ENCODE peak calls at places on chromosome 22, in four cellular contexts. One of them, this sample, is unnamed.

GRCh38 chr22:50507421-50507990 is at the start of gene LMF2:
- DNase-seq in stomach: peak
- DNase-seq in heart left ventricle: peak
- DNase-seq in right lobe of liver: peak
- DNase-seq in this sample: peak

GRCh38 chr22:48086246-48086645 is 1323.8 kb downstream of the TBC1D22A start:
- DNase-seq in heart left ventricle: no peak
- DNase-seq in stomach: no peak
- DNase-seq in right lobe of liver: no peak
- DNase-seq in this sample: no peak

GRCh38 chr22:17842386-17842785 is 68.1 kb upstream of the BID start:
- DNase-seq in heart left ventricle: no peak
- DNase-seq in right lobe of liver: peak
- DNase-seq in stomach: peak
- DNase-seq in this sample: peak

GRCh38 chr22:26888887-26889286 is 231.5 kb downstream of the MIAT start:
- DNase-seq in stomach: no peak
- DNase-seq in heart left ventricle: no peak
- DNase-seq in right lobe of liver: no peak
- DNase-seq in this sample: no peak

GRCh38 chr22:43820671-43821305 is 8.7 kb upstream of the EFCAB6 start:
- DNase-seq in stomach: no peak
- DNase-seq in right lobe of liver: no peak
- DNase-seq in heart left ventricle: peak
- DNase-seq in this sample: no peak

GRCh38 chr22:48968201-48968959 is 859.3 kb downstream of the BRD1 start:
- DNase-seq in stomach: peak
- DNase-seq in heart left ventricle: peak
- DNase-seq in right lobe of liver: peak
- DNase-seq in this sample: peak

GRCh38 chr22:31969789-31970489 is 25.6 kb downstream of the YWHAH start:
- DNase-seq in heart left ventricle: peak
- DNase-seq in right lobe of liver: peak
- DNase-seq in stomach: peak
- DNase-seq in this sample: peak

GRCh38 chr22:39960791-39961746 is 872 bp downstream of the TMA7B start:
- DNase-seq in heart left ventricle: no peak
- DNase-seq in stomach: peak
- DNase-seq in right lobe of liver: no peak
- DNase-seq in this sample: peak

GRCh38 chr22:49701380-49702067 is 126.1 kb downstream of the BRD1 start:
- DNase-seq in right lobe of liver: no peak
- DNase-seq in stomach: no peak
- DNase-seq in heart left ventricle: no peak
- DNase-seq in this sample: no peak

GRCh38 chr22:42745118-42745517 is 24.4 kb upstream of the A4GALT start:
- DNase-seq in right lobe of liver: no peak
- DNase-seq in heart left ventricle: no peak
- DNase-seq in stomach: no peak
- DNase-seq in this sample: no peak

GRCh38 chr22:42769574-42770447 is 49.1 kb upstream of the A4GALT start:
- DNase-seq in right lobe of liver: no peak
- DNase-seq in heart left ventricle: peak
- DNase-seq in stomach: peak
- DNase-seq in this sample: peak

GRCh38 chr22:42624551-42625106 is 9.9 kb upstream of the POLDIP3 start:
- DNase-seq in stomach: no peak
- DNase-seq in right lobe of liver: no peak
- DNase-seq in heart left ventricle: no peak
- DNase-seq in this sample: no peak

GRCh38 chr22:18119409-18120110 is 9.0 kb downstream of the TUBA8 start:
- DNase-seq in right lobe of liver: no peak
- DNase-seq in stomach: peak
- DNase-seq in heart left ventricle: peak
- DNase-seq in this sample: no peak

GRCh38 chr22:49435596-49435995 is 392.1 kb downstream of the BRD1 start:
- DNase-seq in stomach: no peak
- DNase-seq in heart left ventricle: no peak
- DNase-seq in right lobe of liver: no peak
- DNase-seq in this sample: no peak

GRCh38 chr22:49726022-49726681 is 101.5 kb downstream of the BRD1 start:
- DNase-seq in right lobe of liver: no peak
- DNase-seq in stomach: no peak
- DNase-seq in heart left ventricle: no peak
- DNase-seq in this sample: no peak

GRCh38 chr22:45008853-45009751 is 703 bp downstream of the PHF21B start:
- DNase-seq in right lobe of liver: no peak
- DNase-seq in heart left ventricle: no peak
- DNase-seq in stomach: no peak
- DNase-seq in this sample: no peak

GRCh38 chr22:31150615-31151014 is 9.4 kb upstream of the RNF185 start:
- DNase-seq in stomach: no peak
- DNase-seq in right lobe of liver: no peak
- DNase-seq in heart left ventricle: no peak
- DNase-seq in this sample: no peak

GRCh38 chr22:30881361-30882180 is 87.0 kb downstream of the MORC2 start:
- DNase-seq in stomach: peak
- DNase-seq in heart left ventricle: peak
- DNase-seq in right lobe of liver: peak
- DNase-seq in this sample: peak

GRCh38 chr22:38481162-38481870 is 13.4 kb downstream of the KDELR3 start:
- DNase-seq in heart left ventricle: no peak
- DNase-seq in stomach: no peak
- DNase-seq in right lobe of liver: no peak
- DNase-seq in this sample: no peak

GRCh38 chr22:38485783-38486182 is 17.9 kb downstream of the KDELR3 start:
- DNase-seq in stomach: no peak
- DNase-seq in right lobe of liver: peak
- DNase-seq in heart left ventricle: no peak
- DNase-seq in this sample: no peak

GRCh38 chr22:38481871-38482332 is 14.0 kb downstream of the KDELR3 start:
- DNase-seq in right lobe of liver: no peak
- DNase-seq in stomach: no peak
- DNase-seq in heart left ventricle: no peak
- DNase-seq in this sample: no peak

GRCh38 chr22:38484244-38484643 is 16.3 kb downstream of the KDELR3 start:
- DNase-seq in heart left ventricle: no peak
- DNase-seq in right lobe of liver: no peak
- DNase-seq in stomach: no peak
- DNase-seq in this sample: no peak

GRCh38 chr22:38482662-38483308 is 14.9 kb downstream of the KDELR3 start:
- DNase-seq in heart left ventricle: no peak
- DNase-seq in stomach: no peak
- DNase-seq in right lobe of liver: no peak
- DNase-seq in this sample: no peak
- TF ChIP-seq POLR2A in heart left ventricle: no peak
- TF ChIP-seq POLR2A in stomach: no peak
- TF ChIP-seq POLR2A in right lobe of liver: no peak
- TF ChIP-seq POLR2A in this sample: no peak

GRCh38 chr22:46250035-46250782 is at the start of gene CDPF1:
- DNase-seq in stomach: peak
- DNase-seq in heart left ventricle: peak
- DNase-seq in right lobe of liver: peak
- DNase-seq in this sample: peak
- TF ChIP-seq CTCF in stomach: no peak
- TF ChIP-seq CTCF in heart left ventricle: no peak
- TF ChIP-seq CTCF in right lobe of liver: no peak
- TF ChIP-seq CTCF in this sample: peak

DNA sequence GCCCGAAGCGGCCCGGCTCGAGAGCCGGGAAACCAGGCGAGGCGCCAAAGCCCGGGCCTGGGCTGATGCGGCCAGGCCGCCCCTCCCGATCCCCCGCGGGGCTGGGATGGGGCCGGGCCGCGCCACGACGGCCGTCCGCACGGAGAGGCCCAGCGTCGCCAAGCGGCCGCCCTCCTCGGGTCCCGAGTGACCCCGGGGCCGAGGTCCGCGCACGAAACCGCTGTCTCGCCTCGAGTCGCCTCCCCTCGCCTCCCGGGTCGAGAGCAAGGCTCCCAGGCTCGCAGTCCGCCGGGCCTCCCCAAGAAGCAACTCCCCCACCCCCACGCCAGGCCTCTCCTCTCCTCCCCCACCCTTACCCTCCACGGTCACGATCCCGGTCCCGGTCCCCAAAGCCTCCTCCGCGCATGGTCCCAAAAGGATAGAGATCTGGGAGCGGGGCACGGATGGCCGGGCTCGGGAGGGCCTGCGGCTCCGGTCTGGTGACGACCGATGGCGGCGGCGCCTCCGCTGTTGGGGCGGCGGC is 455 bp downstream of the DDX17 start:
- DNase-seq in stomach: peak
- DNase-seq in right lobe of liver: peak
- DNase-seq in heart left ventricle: peak
- DNase-seq in this sample: peak
- TF ChIP-seq POLR2A in stomach: no peak
- TF ChIP-seq POLR2A in right lobe of liver: no peak
- TF ChIP-seq POLR2A in heart left ventricle: no peak
- TF ChIP-seq POLR2A in this sample: peak

GRCh38 chr22:23913306-23913660 is 19.1 kb downstream of the MIF start:
- DNase-seq in right lobe of liver: no peak
- DNase-seq in heart left ventricle: no peak
- DNase-seq in stomach: no peak
- DNase-seq in this sample: no peak
- TF ChIP-seq CTCF in right lobe of liver: no peak
- TF ChIP-seq CTCF in heart left ventricle: no peak
- TF ChIP-seq CTCF in stomach: no peak
- TF ChIP-seq CTCF in this sample: no peak

GRCh38 chr22:20111689-20112622 is 3.9 kb upstream of the RANBP1 start:
- DNase-seq in stomach: no peak
- DNase-seq in right lobe of liver: no peak
- DNase-seq in heart left ventricle: no peak
- DNase-seq in this sample: no peak

GRCh38 chr22:20111045-20111688 is 4.7 kb upstream of the RANBP1 start:
- DNase-seq in heart left ventricle: no peak
- DNase-seq in stomach: no peak
- DNase-seq in right lobe of liver: no peak
- DNase-seq in this sample: no peak

GRCh38 chr22:20113551-20114310 is 2.2 kb upstream of the RANBP1 start:
- DNase-seq in stomach: no peak
- DNase-seq in right lobe of liver: no peak
- DNase-seq in heart left ventricle: no peak
- DNase-seq in this sample: no peak

GRCh38 chr22:20114506-20115475 is 1.1 kb upstream of the RANBP1 start:
- DNase-seq in right lobe of liver: no peak
- DNase-seq in heart left ventricle: no peak
- DNase-seq in stomach: no peak
- DNase-seq in this sample: no peak

DNA sequence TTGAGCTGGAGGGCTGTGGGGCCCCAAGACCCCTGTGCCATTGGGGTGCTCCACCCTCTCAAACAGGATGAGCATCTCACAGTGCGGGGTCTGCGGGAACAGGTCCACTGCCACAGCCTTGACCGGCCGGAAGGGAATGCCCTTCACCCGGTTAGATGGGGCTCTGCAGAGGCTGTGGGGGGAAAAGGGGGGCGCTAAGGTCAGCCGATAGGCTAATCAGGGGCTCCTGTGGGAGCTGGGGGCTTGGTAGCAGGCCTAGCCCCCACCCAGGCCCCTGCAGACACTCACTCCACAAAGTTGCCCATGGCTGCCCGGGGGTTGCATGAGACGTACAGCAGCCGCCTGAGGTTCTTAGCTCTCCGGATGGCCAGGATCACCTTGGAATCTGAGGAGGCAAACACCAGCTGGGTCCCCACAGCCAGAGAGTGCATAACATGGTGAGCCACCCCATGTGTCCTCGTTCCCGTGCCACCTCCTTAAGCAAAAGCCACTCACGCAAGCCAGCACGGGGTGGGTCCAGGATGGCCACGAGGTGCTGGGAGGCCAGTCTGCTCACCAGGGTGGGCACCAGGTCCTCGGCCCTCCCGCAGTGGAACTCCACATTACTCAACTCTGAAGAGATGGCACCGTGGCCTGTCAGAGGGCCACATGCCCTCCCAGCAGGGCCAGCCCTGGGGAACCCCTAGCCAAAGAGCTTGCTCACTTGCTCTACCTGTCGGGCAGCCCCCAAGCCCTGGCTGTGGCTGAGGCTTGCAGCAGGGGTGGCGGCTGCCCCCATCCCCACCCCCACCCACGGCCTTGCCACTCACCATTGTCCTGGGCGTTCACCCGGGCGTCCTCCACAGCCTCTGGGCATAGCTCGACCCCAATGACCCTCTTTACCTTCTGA is 3.0 kb upstream of the RANBP1 start:
- DNase-seq in stomach: no peak
- DNase-seq in right lobe of liver: no peak
- DNase-seq in heart left ventricle: no peak
- DNase-seq in this sample: no peak
- TF ChIP-seq POLR2A in stomach: no peak
- TF ChIP-seq POLR2A in right lobe of liver: no peak
- TF ChIP-seq POLR2A in heart left ventricle: no peak
- TF ChIP-seq POLR2A in this sample: no peak

DNA sequence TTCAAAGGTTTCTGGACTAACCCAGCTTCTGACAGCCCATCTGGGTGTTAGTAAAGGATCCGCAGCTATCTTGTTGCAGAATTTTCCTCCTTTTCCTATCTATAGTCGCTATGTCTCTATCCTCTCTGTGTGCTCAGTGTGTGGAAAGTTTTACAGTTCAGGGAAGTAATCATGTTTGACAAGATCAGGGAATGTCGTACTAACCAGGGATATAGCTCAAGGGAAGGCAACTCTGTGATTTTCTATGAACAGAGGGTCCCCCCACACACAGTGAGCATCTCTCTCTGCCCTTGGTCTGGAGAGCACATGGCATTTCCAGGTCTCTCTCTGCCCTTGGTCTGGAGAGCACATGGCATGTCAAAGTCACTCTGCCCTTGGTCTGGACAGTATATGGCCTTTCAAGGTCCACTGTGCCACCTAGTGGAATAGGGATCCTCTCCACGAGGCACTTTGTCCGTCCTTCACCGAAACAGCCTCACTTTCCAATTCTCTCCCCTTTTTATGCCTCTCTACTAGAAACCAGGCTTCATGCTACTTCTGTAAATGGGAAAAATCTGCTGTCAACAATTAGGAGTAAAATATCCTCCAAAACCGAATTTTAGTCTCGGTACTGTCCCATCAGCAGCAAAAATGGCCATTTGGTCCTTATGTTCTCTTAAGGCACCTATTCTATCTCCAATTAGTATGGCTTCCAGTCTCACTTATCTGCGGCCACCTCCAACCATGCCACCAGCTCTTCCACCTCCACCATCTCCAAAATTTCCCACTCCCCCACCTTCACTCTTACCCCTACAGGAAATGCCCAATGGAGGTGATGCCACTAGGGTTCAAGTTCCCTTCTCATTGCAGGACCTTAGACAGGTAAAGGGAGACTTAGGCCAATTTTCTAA is 88.7 kb downstream of the IGLL5 start:
- DNase-seq in right lobe of liver: no peak
- DNase-seq in stomach: no peak
- DNase-seq in heart left ventricle: no peak
- DNase-seq in this sample: no peak
- TF ChIP-seq CTCF in right lobe of liver: peak
- TF ChIP-seq CTCF in stomach: no peak
- TF ChIP-seq CTCF in heart left ventricle: peak
- TF ChIP-seq CTCF in this sample: no peak

This sample was measured in Peyer's patch.